ENCODE peak calls at places on chromosomes 5 and 9, in eight cellular contexts. A, B, N, K, L, E, P and O are unnamed samples.

GRCh38 chr9:136567651-136568287 is 21.9 kb upstream of the NOTCH1 start:
- DNase-seq in A (peak; percentile 64), N (peak; percentile 61), P (peak; percentile 76), K (no peak), L (peak; percentile 84), E (peak; percentile 87), B (peak; percentile 96), O (no peak)

GRCh38 chr5:14450055-14450524 is 131.5 kb upstream of the OTULINL start:
- DNase-seq in L (peak; percentile 62), E (peak; percentile 74), A (no peak), N (no peak), P (peak; percentile 30), B (peak; percentile 90), K (no peak), O (no peak)

GRCh38 chr5:10507575-10508024 is 56.3 kb upstream of the ANKRD33B start:
- DNase-seq in L (peak; percentile 20), B (no peak), E (no peak), P (peak; percentile 23), N (no peak), A (no peak), K (no peak), O (no peak)

GRCh38 chr5:76379316-76379715 is 23.8 kb upstream of the IQGAP2 start:
- DNase-seq in B (no peak), E (no peak), P (no peak), A (no peak), K (no peak), N (no peak), L (no peak), O (no peak)

GRCh38 chr9:93257808-93258331 is 73.9 kb downstream of the WNK2 start:
- DNase-seq in B (peak; percentile 47), A (no peak), P (no peak), E (no peak), N (peak; percentile 10), L (no peak), K (peak; percentile 12), O (no peak)

GRCh38 chr9:35748239-35748857 is 680 bp downstream of the GBA2 start:
- DNase-seq in B (no peak), E (no peak), N (no peak), L (no peak), K (no peak), P (no peak), A (no peak), O (no peak)

GRCh38 chr5:32443541-32444190 is 874 bp downstream of the ZFR start:
- DNase-seq in B (no peak), L (peak; percentile 37), E (peak; percentile 49), P (peak; percentile 44), N (no peak), K (no peak), A (peak; percentile 43), O (no peak)

GRCh38 chr9:84754461-84754860 is 84.9 kb downstream of the NTRK2 start:
- DNase-seq in B (no peak), N (no peak), K (no peak), E (no peak), A (no peak), L (no peak), P (no peak), O (no peak)

GRCh38 chr5:57698785-57699184 is 216.2 kb upstream of the ACTBL2 start:
- DNase-seq in B (no peak), N (no peak), P (no peak), A (no peak), K (no peak), L (no peak), E (no peak), O (no peak)

GRCh38 chr5:32100230-32100629 is 73.9 kb downstream of the GOLPH3 start:
- DNase-seq in L (no peak), K (no peak), N (no peak), E (no peak), P (no peak), A (no peak), B (peak; percentile 79), O (no peak)

GRCh38 chr9:29199975-29200374 is 1626.7 kb upstream of the C9orf72 start:
- DNase-seq in K (no peak), B (no peak), L (no peak), P (no peak), N (no peak), A (no peak), E (no peak), O (no peak)

GRCh38 chr9:9395539-9395938 is 1217.3 kb downstream of the PTPRD start:
- DNase-seq in A (no peak), E (no peak), K (no peak), N (no peak), L (no peak), B (no peak), P (no peak), O (no peak)

GRCh38 chr9:38641985-38642864 is 21.8 kb upstream of the ANKRD18A start:
- DNase-seq in L (no peak), K (no peak), N (peak; percentile 45), P (peak; percentile 8), A (peak; percentile 27), B (no peak), E (no peak), O (no peak)

GRCh38 chr5:42953061-42953460 is 87.1 kb downstream of the ANXA2R start:
- DNase-seq in E (no peak), K (no peak), B (no peak), P (no peak), A (no peak), L (no peak), N (no peak), O (no peak)

GRCh38 chr9:99257723-99258364 is 35.8 kb downstream of the SEC61B start:
- DNase-seq in N (no peak), E (no peak), L (no peak), A (no peak), K (no peak), B (no peak), P (no peak), O (no peak)
- TF ChIP-seq POLR2A in N (no peak), E (no peak), L (no peak), A (no peak), K (no peak), B (no peak), P (no peak), O (no peak)

DNA sequence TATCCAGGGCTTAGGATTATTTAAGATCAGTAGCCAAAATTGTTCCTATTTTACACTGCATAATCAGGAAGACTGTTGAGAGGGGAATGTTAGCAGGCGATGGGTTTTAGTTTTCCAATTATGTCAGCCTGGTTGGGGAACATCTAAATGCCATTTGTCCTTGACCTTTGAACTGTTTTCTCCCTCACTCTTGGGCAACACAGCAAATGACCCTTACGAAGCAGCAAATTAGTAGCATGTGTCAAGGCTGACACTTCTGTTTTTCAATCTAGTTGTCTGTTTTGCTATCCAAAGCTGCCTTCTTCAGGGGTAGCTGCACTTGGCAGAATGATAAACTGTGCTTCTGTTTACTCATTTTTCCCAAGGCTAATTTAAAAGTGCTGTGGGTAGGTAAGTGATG is 78.0 kb upstream of the AGXT2 start:
- DNase-seq in L (no peak), P (no peak), E (no peak), N (no peak), K (no peak), B (no peak), A (no peak), O (no peak)
- H3K4me1 ChIP-seq in L (no peaks in the 10 kb centered on the region), P (no peaks in the 10 kb centered on the region), E (no peaks in the 10 kb centered on the region), N (peaks cover 16% of the 10 kb centered on the region), K (no peaks in the 10 kb centered on the region), B (no peaks in the 10 kb centered on the region), A (no peaks in the 10 kb centered on the region), O (peaks cover 17% of the 10 kb centered on the region)

GRCh38 chr9:121634800-121635261 is 16.6 kb upstream of the DAB2IP start:
- DNase-seq in K (no peak), A (no peak), N (no peak), P (no peak), L (peak; percentile 54), E (no peak), B (no peak), O (no peak)

GRCh38 chr9:121633736-121634135 is 17.7 kb upstream of the DAB2IP start:
- DNase-seq in P (no peak), L (no peak), E (peak; percentile 5), K (no peak), N (no peak), A (no peak), B (no peak), O (no peak)

GRCh38 chr9:121633144-121633714 is 18.2 kb upstream of the DAB2IP start:
- DNase-seq in L (no peak), B (no peak), A (no peak), E (peak; percentile 15), P (no peak), N (no peak), K (no peak), O (no peak)

GRCh38 chr9:121635300-121635699 is 16.1 kb upstream of the DAB2IP start:
- DNase-seq in N (no peak), B (no peak), L (no peak), E (peak; percentile 22), A (no peak), K (no peak), P (no peak), O (no peak)

GRCh38 chr9:121634329-121634784 is 17.1 kb upstream of the DAB2IP start:
- DNase-seq in N (no peak), B (no peak), E (no peak), K (no peak), P (no peak), A (no peak), L (no peak), O (no peak)
- TF ChIP-seq POLR2A in N (no peak), B (no peak), E (no peak), K (no peak), P (no peak), A (no peak), L (no peak), O (no peak)

GRCh38 chr5:176536902-176537607 is at the start of gene RNF44:
- DNase-seq in K (peak; percentile 97), B (peak; percentile 99), N (peak; percentile 98), P (peak; percentile 99), L (peak; percentile 99), E (peak; percentile 97), A (peak; percentile 98), O (no peak)
- H3K4me1 ChIP-seq in K (peaks cover 38% of the 10 kb centered on the region), B (peaks cover 62% of the 10 kb centered on the region), N (peaks cover 79% of the 10 kb centered on the region), P (peaks cover 26% of the 10 kb centered on the region), L (peaks cover 20% of the 10 kb centered on the region), E (peaks cover 78% of the 10 kb centered on the region), A (peaks cover 35% of the 10 kb centered on the region), O (peaks cover 66% of the 10 kb centered on the region)

DNA sequence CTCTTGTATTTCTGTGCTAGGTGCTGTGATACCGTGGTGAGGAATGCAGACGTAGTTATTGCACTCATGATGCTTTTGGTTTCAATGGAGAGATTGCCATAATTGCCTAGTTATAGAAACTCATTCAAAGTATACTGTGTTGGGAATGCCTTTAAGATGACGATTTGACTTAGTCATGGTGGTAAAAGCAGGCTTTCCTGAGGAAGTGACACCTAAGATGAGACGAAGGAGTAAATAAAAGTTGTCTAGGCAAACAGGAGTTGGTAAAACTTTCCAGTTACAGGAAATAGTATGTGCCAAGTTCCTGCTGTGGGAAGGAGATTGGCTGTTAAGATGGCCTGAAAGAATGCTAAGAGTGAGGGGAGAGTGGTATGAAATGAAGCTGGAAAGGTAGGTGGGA is 48.1 kb downstream of the FOCAD start:
- DNase-seq in N (no peak), L (no peak), A (no peak), K (no peak), B (no peak), E (no peak), P (no peak), O (no peak)
- TF ChIP-seq POLR2A in N (no peak), L (no peak), A (no peak), K (no peak), B (no peak), E (no peak), P (no peak), O (no peak)